ENCODE peak calls at places on chromosome 6, in eight cellular contexts. Z is CD4-positive, CD25-positive, alpha-beta regulatory T cell; Q is MM.1S; I is psoas muscle; X is HuH-7.5; W is GM12865; V is neural crest cell; A is mesendoderm. C is an unnamed sample.

GRCh38 chr6:88683734-88684133 is 279.7 kb downstream of the RNGTT start:
- DNase-seq in Z (no peak), Q (no peak), I (no peak), X (no peak), W (no peak), V (no peak), A (no peak), C (no peak)

GRCh38 chr6:53230775-53231467 is 82.3 kb upstream of the GCM1 start:
- DNase-seq in Z (no peak), Q (no peak), I (no peak), X (no peak), W (no peak), V (no peak), A (no peak), C (no peak)

GRCh38 chr6:136365781-136366354 is 76.2 kb upstream of the BCLAF1 start:
- DNase-seq in Z (peak), Q (no peak), I (peak), X (no peak), W (peak), V (no peak), A (no peak), C (no peak)

GRCh38 chr6:17268114-17268513 is 13.0 kb upstream of the RBM24 start:
- DNase-seq in Z (no peak), Q (no peak), I (no peak), X (no peak), W (no peak), V (no peak), A (no peak), C (no peak)

GRCh38 chr6:42784739-42785498 is 3.1 kb downstream of the BICRAL start:
- DNase-seq in Z (no peak), Q (no peak), I (no peak), X (no peak), W (no peak), V (no peak), A (no peak), C (no peak)

GRCh38 chr6:42326248-42326647 is 108.6 kb upstream of the MRPS10 start:
- DNase-seq in Z (no peak), Q (no peak), I (no peak), X (no peak), W (no peak), V (no peak), A (no peak), C (no peak)

GRCh38 chr6:157885211-157885788 is 62.3 kb downstream of the SNX9 start:
- DNase-seq in Z (peak), Q (no peak), I (no peak), X (no peak), W (no peak), V (no peak), A (no peak), C (no peak)

GRCh38 chr6:23006656-23007055 is 437.3 kb downstream of the HDGFL1 start:
- DNase-seq in Z (no peak), Q (no peak), I (no peak), X (no peak), W (no peak), V (no peak), A (no peak), C (no peak)

GRCh38 chr6:162177733-162178132 is 549.8 kb downstream of the PRKN start:
- DNase-seq in Z (no peak), Q (no peak), I (no peak), X (no peak), W (no peak), V (no peak), A (peak), C (no peak)

GRCh38 chr6:4340544-4340943 is 205.2 kb upstream of the ECI2 start:
- DNase-seq in Z (no peak), Q (no peak), I (no peak), X (no peak), W (no peak), V (no peak), A (no peak), C (no peak)

GRCh38 chr6:9896806-9897205 is 518.1 kb downstream of the TFAP2A start:
- DNase-seq in Z (no peak), Q (no peak), I (no peak), X (no peak), W (no peak), V (no peak), A (peak), C (no peak)

GRCh38 chr6:170516783-170517616 is 36.1 kb downstream of the PSMB1 start:
- DNase-seq in Z (peak), Q (peak), I (peak), X (peak), W (peak), V (peak), A (peak), C (peak)

GRCh38 chr6:22613695-22614094 is 44.3 kb downstream of the HDGFL1 start:
- DNase-seq in Z (no peak), Q (no peak), I (no peak), X (no peak), W (no peak), V (no peak), A (no peak), C (no peak)

GRCh38 chr6:120774275-120774674 is 560.0 kb downstream of the TBC1D32 start:
- DNase-seq in Z (no peak), Q (no peak), I (no peak), X (no peak), W (no peak), V (no peak), A (peak), C (no peak)

GRCh38 chr6:139003751-139004150 is 15.7 kb upstream of the REPS1 start:
- DNase-seq in Z (no peak), Q (no peak), I (no peak), X (no peak), W (no peak), V (no peak), A (no peak), C (no peak)

GRCh38 chr6:138175596-138175995 is 13.9 kb downstream of the ARFGEF3 start:
- DNase-seq in Z (no peak), Q (no peak), I (no peak), X (no peak), W (no peak), V (no peak), A (no peak), C (no peak)

GRCh38 chr6:8268156-8268555 is 165.8 kb upstream of the EEF1E1 start:
- DNase-seq in Z (no peak), Q (no peak), I (no peak), X (no peak), W (no peak), V (no peak), A (no peak), C (no peak)

GRCh38 chr6:159726196-159726917 is 949 bp upstream of the WTAP start:
- DNase-seq in Z (no peak), Q (no peak), I (no peak), X (no peak), W (no peak), V (no peak), A (no peak), C (peak)

GRCh38 chr6:146990821-146991798 is 213.1 kb upstream of the STXBP5 start:
- DNase-seq in Z (no peak), Q (no peak), I (no peak), X (no peak), W (no peak), V (no peak), A (no peak), C (no peak)

GRCh38 chr6:16130932-16131387 is 2.1 kb downstream of the MYLIP start:
- DNase-seq in Z (peak), Q (peak), I (no peak), X (peak), W (peak), V (no peak), A (peak), C (peak)

GRCh38 chr6:148329568-148330299 is 12.9 kb upstream of the SASH1 start:
- DNase-seq in Z (no peak), Q (no peak), I (no peak), X (no peak), W (no peak), V (no peak), A (no peak), C (no peak)

GRCh38 chr6:10463040-10463439 is 48.2 kb upstream of the TFAP2A start:
- DNase-seq in Z (no peak), Q (no peak), I (no peak), X (no peak), W (no peak), V (no peak), A (no peak), C (no peak)

GRCh38 chr6:7803219-7803618 is 77.3 kb downstream of the BMP6 start:
- DNase-seq in Z (no peak), Q (no peak), I (no peak), X (no peak), W (no peak), V (no peak), A (no peak), C (no peak)